ENCODE peak calls at places on chromosomes 1 and 21, in five cellular contexts. Y is fibroblast of lung, W is lower leg skin, U is lung, D is upper lobe of right lung. O is an unnamed sample.

GRCh38 chr1:165717918-165718515 is 19.7 kb upstream of the ALDH9A1 start:
- DNase-seq in Y (peak), W (no peak), U (no peak), D (no peak), O (peak)

GRCh38 chr1:163844393-163844948 is 522.7 kb downstream of the NUF2 start:
- DNase-seq in Y (peak), W (no peak), U (no peak), D (no peak), O (no peak)

GRCh38 chr1:59879556-59879955 is 47.0 kb downstream of the CYP2J2 start:
- DNase-seq in Y (peak), W (peak), U (peak), D (no peak), O (peak)

GRCh38 chr1:83693409-83694126 is 305.4 kb downstream of the TTLL7 start:
- DNase-seq in Y (peak), W (no peak), U (no peak), D (no peak), O (no peak)

GRCh38 chr1:1926346-1926811 is 7.3 kb upstream of the TMEM52 start:
- DNase-seq in Y (no peak), W (no peak), U (no peak), D (no peak), O (no peak)

GRCh38 chr1:92755541-92756351 is 29.2 kb downstream of the EVI5 start:
- DNase-seq in Y (peak), W (no peak), U (peak), D (no peak), O (no peak)

GRCh38 chr21:28943631-28944030 is 49.0 kb downstream of the LTN1 start:
- DNase-seq in Y (peak), W (no peak), U (no peak), D (no peak), O (no peak)

GRCh38 chr1:95953005-95953404 is 719.0 kb downstream of the RWDD3 start:
- DNase-seq in Y (peak), W (no peak), U (no peak), D (no peak), O (no peak)

GRCh38 chr1:19662313-19662712 is 2.4 kb upstream of the HTR6 start:
- DNase-seq in Y (no peak), W (no peak), U (no peak), D (no peak), O (no peak)

GRCh38 chr1:172390243-172390619 is 30.3 kb upstream of the C1orf105 start:
- DNase-seq in Y (no peak), W (no peak), U (no peak), D (no peak), O (no peak)

GRCh38 chr1:200867018-200867811 is 5.6 kb upstream of the GPR25 start:
- DNase-seq in Y (peak), W (no peak), U (no peak), D (no peak), O (no peak)

GRCh38 chr1:18352640-18353245 is 128.0 kb upstream of the KLHDC7A start:
- DNase-seq in Y (no peak), W (no peak), U (no peak), D (no peak), O (no peak)

GRCh38 chr1:26469558-26469957 is 2.7 kb upstream of the HMGN2 start:
- DNase-seq in Y (no peak), W (no peak), U (no peak), D (no peak), O (no peak)

GRCh38 chr1:227112538-227112937 is 172.4 kb downstream of the COQ8A start:
- DNase-seq in Y (no peak), W (no peak), U (no peak), D (no peak), O (no peak)

GRCh38 chr1:101130673-101131072 is 105.1 kb upstream of the DPH5 start:
- DNase-seq in Y (peak), W (no peak), U (no peak), D (no peak), O (no peak)

GRCh38 chr1:20555025-20555757 is 2.8 kb downstream of the FAM43B start:
- DNase-seq in Y (peak), W (no peak), U (no peak), D (no peak), O (no peak)

GRCh38 chr1:66751160-66751559 is 1.1 kb upstream of the DYNLT5 start:
- DNase-seq in Y (no peak), W (no peak), U (no peak), D (no peak), O (no peak)

GRCh38 chr1:162023181-162023546 is 505 bp downstream of the OLFML2B start:
- DNase-seq in Y (no peak), W (no peak), U (no peak), D (no peak), O (no peak)

GRCh38 chr1:156082111-156083091 is at the start of gene MEX3A:
- DNase-seq in Y (peak), W (peak), U (peak), D (peak), O (no peak)

GRCh38 chr1:162300057-162300917 is 76.4 kb downstream of the SPATA46 start:
- DNase-seq in Y (no peak), W (no peak), U (peak), D (no peak), O (no peak)

GRCh38 chr1:6033986-6034749 is 11.5 kb upstream of the KCNAB2 start:
- DNase-seq in Y (no peak), W (no peak), U (peak), D (no peak), O (no peak)

GRCh38 chr1:119569095-119569494 is 62.1 kb downstream of the HSD3B1 start:
- DNase-seq in Y (no peak), W (no peak), U (no peak), D (no peak), O (no peak)

GRCh38 chr1:15852828-15853302 is 5.4 kb downstream of the SPEN start:
- DNase-seq in Y (peak), W (no peak), U (no peak), D (no peak), O (no peak)

GRCh38 chr1:38923607-38924006 is 18.0 kb downstream of the RHBDL2 start:
- DNase-seq in Y (peak), W (no peak), U (no peak), D (no peak), O (no peak)

GRCh38 chr1:191255354-191256057 is 777.8 kb upstream of the BRINP3 start:
- DNase-seq in Y (peak), W (no peak), U (no peak), D (no peak), O (no peak)

GRCh38 chr1:154793674-154794073 is 76.4 kb downstream of the KCNN3 start:
- DNase-seq in Y (no peak), W (no peak), U (no peak), D (no peak), O (no peak)

GRCh38 chr21:15028186-15028585 is 36.6 kb downstream of the NRIP1 start:
- DNase-seq in Y (no peak), W (no peak), U (no peak), D (no peak), O (no peak)

GRCh38 chr1:43373034-43373940 is 5.5 kb upstream of the ELOVL1 start:
- DNase-seq in Y (peak), W (no peak), U (no peak), D (no peak), O (no peak)

GRCh38 chr1:212518188-212518951 is 85.7 kb downstream of the NENF start:
- DNase-seq in Y (peak), W (peak), U (peak), D (peak), O (peak)

GRCh38 chr1:172638885-172639831 is 19.7 kb upstream of the FASLG start:
- DNase-seq in Y (peak), W (no peak), U (no peak), D (no peak), O (peak)

GRCh38 chr1:3869751-3870301 is 12.6 kb downstream of the DFFB start:
- DNase-seq in Y (peak), W (no peak), U (no peak), D (no peak), O (no peak)

GRCh38 chr1:211198111-211198510 is 61.1 kb upstream of the RCOR3 start:
- DNase-seq in Y (peak), W (no peak), U (no peak), D (no peak), O (no peak)

GRCh38 chr1:156639601-156640101 is 2.3 kb upstream of the BCAN start:
- DNase-seq in Y (no peak), W (no peak), U (no peak), D (no peak), O (no peak)

GRCh38 chr21:38322551-38322950 is 65.8 kb downstream of the KCNJ15 start:
- DNase-seq in Y (peak), W (no peak), U (no peak), D (no peak), O (no peak)

DNA sequence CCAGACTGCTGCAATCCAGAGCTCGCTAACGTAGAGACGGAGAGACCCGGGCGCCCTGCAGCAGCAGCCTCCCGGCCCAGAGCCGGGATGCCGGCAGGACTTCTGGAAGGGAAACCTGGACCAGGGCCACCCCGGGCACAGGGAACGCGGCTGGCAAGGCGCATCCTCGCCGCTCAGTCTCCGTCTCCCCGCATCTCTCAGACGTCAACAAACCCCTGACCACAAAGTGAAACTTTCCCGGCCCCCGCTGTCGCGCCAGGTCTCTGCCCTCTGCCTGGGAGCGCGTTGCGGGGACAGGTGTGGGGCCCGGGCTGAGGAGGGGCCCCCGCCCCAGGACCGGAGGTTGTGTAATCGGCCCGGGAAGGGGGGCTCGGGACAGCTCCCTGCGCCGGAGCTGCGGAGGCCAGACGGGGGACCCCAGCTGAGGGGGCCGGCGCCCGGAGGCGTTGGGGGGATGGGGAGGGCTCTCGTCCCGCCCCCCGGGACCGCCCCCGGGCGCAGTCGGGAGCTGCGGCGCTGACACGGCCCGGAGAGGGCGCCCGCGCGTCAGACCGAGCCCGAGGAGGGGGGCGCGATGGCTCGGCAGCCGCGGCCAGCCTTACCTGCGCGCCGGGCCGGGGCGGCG is 116.6 kb upstream of the HIVEP3 start:
- DNase-seq in Y (peak), W (peak), U (peak), D (peak), O (peak)
- TF ChIP-seq CTCF in Y (no peak), W (no peak), U (no peak), D (peak), O (peak)

GRCh38 chr1:55255901-55256300 is 40.7 kb upstream of the USP24 start:
- DNase-seq in Y (no peak), W (no peak), U (no peak), D (no peak), O (no peak)

GRCh38 chr1:55257958-55258357 is 42.8 kb upstream of the USP24 start:
- DNase-seq in Y (peak), W (no peak), U (no peak), D (no peak), O (no peak)

GRCh38 chr1:55262822-55263221 is 47.7 kb upstream of the USP24 start:
- DNase-seq in Y (peak), W (no peak), U (no peak), D (no peak), O (no peak)

DNA sequence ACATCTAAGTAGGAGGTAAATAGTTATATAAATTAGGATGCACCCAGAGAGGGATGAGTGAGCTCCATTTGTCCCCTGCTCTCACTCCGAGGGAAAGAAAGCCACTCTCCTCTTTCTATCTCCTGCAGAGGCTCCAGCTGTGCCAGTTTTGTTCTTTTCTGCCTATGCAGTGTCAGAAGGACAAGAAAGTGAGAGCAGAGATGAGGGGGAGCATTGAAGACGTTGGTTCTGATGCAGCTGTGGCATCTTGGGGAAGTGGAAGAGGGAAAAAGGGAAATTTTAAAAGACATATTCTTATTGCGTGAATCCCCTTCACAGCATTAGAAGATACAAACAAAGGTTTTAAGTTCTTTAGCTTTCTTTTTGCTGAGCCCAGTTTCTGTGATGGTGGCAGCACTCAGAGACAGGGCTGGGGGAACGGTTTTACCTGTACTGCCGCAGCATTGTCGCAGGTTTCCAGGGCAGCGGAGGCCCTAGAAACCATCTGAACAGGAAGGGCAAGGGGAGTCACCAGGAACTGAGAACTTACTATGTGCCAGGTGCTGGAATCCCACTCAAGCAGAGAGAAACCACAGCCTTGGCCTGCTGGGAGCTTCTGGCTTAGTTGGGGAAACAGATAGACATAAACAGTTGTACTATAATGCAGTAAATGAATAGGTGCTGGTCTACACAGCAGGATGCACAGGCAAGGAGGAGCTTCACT is 44.9 kb upstream of the USP24 start:
- DNase-seq in Y (no peak), W (no peak), U (no peak), D (no peak), O (no peak)
- H3K4me3 ChIP-seq in Y (no peak), W (no peak), U (no peak), D (no peak), O (no peak)

DNA sequence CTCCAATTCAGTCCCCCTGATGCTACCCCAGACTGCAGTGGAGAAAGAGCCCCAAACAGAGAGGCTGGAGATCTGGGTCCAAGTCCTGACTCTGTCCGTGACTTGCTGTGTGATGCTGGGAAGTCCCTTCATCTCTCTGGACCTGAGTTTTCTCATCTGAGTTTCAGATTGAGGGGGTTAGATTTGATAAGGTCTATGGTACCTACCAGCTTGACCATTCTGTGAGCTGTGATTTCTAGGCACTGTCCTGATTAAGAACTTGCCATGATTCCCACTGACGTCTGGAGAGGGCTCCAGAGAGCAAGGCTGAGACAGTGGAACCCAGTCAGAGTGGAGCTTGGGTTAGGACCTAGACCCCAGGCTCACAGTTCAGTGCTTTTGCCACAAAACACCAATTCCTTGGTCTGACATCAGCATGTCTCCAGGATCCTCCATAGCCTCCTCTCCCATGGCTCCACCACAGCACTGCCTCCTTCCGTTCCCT is 43.8 kb upstream of the DMBX1 start:
- DNase-seq in Y (no peak), W (no peak), U (no peak), D (no peak), O (no peak)
- TF ChIP-seq CTCF in Y (no peak), W (no peak), U (no peak), D (no peak), O (peak)

DNA sequence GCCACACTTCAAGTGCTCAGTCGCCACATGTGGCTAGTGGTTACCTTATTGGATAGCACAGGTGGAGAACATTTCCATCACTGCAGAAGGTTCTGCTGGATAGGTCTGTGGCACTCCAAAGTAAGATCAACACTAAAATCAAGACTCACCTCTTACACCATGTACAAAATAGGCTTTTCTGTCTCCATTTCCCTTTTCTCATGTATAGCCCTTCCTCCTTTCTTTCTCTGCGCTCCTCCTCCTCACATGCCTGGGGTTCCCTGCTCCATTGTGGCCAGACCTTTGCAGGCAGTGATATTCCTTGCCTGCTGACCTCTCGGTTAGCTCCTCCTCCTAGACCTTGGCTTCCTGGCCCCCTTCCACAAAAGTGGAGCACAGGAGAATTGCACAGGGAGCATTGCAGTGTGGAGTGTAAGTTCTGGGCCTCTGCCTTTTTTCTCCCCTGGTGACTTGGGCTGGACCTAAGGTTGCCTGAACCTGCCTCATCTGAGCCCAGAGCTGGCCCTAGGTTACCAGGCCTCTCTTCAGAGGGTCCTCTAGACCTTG is 33.2 kb upstream of the RBM15 start:
- DNase-seq in Y (no peak), W (no peak), U (no peak), D (no peak), O (no peak)
- H3K4me3 ChIP-seq in Y (no peak), W (no peak), U (no peak), D (no peak), O (no peak)

GRCh38 chr1:112504002-112504401 is 4.8 kb upstream of the WNT2B start:
- DNase-seq in Y (no peak), W (no peak), U (no peak), D (no peak), O (no peak)

GRCh38 chr1:112502827-112503226 is 5.9 kb upstream of the WNT2B start:
- DNase-seq in Y (no peak), W (no peak), U (no peak), D (no peak), O (no peak)

GRCh38 chr1:112505400-112505785 is 3.4 kb upstream of the WNT2B start:
- DNase-seq in Y (no peak), W (no peak), U (no peak), D (no peak), O (no peak)

GRCh38 chr1:112504666-112505399 is 3.9 kb upstream of the WNT2B start:
- DNase-seq in Y (no peak), W (no peak), U (no peak), D (no peak), O (no peak)

DNA sequence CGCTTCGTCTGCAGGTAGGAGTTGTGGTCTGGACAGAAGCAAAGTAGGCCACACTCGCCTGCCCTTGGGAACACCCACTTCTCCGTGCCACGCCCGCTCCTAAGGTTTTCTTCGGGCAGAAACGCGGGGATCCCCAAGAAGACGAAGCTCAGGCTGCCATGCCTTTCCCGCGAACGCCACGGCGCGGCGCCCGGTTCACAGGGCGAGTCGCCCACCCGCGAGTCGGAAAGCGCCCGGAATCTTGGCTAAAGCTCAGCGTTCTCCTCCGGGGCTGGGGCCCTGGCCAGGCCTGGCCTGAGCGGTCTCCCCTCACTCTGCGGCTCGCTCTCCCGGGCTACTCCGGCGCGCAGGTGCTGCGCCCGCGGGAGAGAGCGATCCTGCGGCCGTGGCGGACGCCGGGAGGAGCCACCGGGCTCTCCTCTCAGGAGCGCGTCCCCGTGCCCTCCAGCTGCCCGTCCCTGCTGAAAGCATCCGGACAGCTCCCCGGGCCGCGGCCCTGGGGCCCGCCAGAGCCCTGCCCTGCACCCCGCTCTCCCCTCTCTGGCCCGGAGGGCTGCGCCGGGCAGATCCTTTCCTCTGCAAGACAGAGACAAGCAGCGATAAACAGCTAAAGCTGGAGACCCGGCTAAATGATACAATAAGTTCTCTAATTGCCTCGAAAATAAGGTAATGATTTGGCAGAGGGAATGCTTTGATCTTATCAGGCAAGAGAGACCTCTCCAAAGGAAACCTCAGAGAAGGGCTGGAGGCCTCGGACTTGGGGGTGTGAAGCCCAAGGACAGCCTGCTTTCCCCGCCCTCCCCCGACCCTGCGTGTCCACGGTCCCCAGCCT is 6.7 kb upstream of the WNT2B start:
- DNase-seq in Y (peak), W (peak), U (peak), D (peak), O (no peak)
- TF ChIP-seq CTCF in Y (peak), W (no peak), U (peak), D (peak), O (peak)

GRCh38 chr1:206486995-206487788 is 16.9 kb downstream of the IKBKE start:
- DNase-seq in Y (no peak), W (no peak), U (no peak), D (no peak), O (no peak)
- H3K4me3 ChIP-seq in Y (no peak), W (no peak), U (no peak), D (no peak), O (no peak)

GRCh38 chr1:189424746-189425331 is 1052.8 kb downstream of the BRINP3 start:
- DNase-seq in Y (peak), W (no peak), U (no peak), D (no peak), O (no peak)

GRCh38 chr1:189434461-189434860 is 1043.2 kb downstream of the BRINP3 start:
- DNase-seq in Y (peak), W (no peak), U (no peak), D (no peak), O (no peak)

GRCh38 chr1:189432761-189433160 is 1044.9 kb downstream of the BRINP3 start:
- DNase-seq in Y (peak), W (no peak), U (no peak), D (no peak), O (no peak)

GRCh38 chr1:189431437-189431836 is 1046.2 kb downstream of the BRINP3 start:
- DNase-seq in Y (peak), W (no peak), U (no peak), D (no peak), O (no peak)

GRCh38 chr1:189429610-189430009 is 1048.1 kb downstream of the BRINP3 start:
- DNase-seq in Y (peak), W (no peak), U (no peak), D (no peak), O (no peak)
- TF ChIP-seq CTCF in Y (peak), W (no peak), U (no peak), D (peak), O (peak)

O was measured in retinal pigment epithelial cell.